ENCODE peak calls at places on chromosomes 2 and 18, in six cellular contexts. Y is PC-3; N is Right ventricle myocardium superior; M is kidney; R is GM13976; D is stimulated activated CD4-positive, alpha-beta T cell treated with anti-CD3 and anti-CD28 coated beads, Interleukin-1b, Interleukin-23, amount 100 ng/mL, for 24 hours. E is an unnamed sample.

GRCh38 chr18:77103181-77103875 is 29.3 kb downstream of the MBP start:
- DNase-seq in R (no peak), N (peak), D (no peak), Y (no peak), M (peak), E (no peak)

GRCh38 chr2:176093145-176093888 is 796 bp downstream of the HOXD13 start:
- DNase-seq in N (no peak), Y (peak), M (peak), D (no peak), R (no peak), E (no peak)

GRCh38 chr2:225558425-225558824 is 158.9 kb downstream of the NYAP2 start:
- DNase-seq in M (no peak), Y (no peak), N (no peak), D (no peak), R (no peak), E (no peak)

GRCh38 chr2:43313642-43314017 is 87.2 kb upstream of the ZFP36L2 start:
- DNase-seq in D (no peak), M (no peak), Y (no peak), N (no peak), R (no peak), E (no peak)

GRCh38 chr2:241804326-241805276 is 4.4 kb upstream of the NEU4 start:
- DNase-seq in N (no peak), Y (peak), M (peak), D (no peak), R (peak), E (peak)

GRCh38 chr18:41320090-41320489 is 634.9 kb upstream of the PIK3C3 start:
- DNase-seq in D (no peak), M (no peak), Y (peak), N (no peak), R (no peak), E (no peak)

GRCh38 chr2:22213237-22213636 is 1089.5 kb downstream of the TDRD15 start:
- DNase-seq in R (no peak), D (no peak), M (no peak), N (no peak), Y (no peak), E (no peak)

GRCh38 chr18:32889620-32890593 is 117.1 kb upstream of the KLHL14 start:
- DNase-seq in R (no peak), M (no peak), Y (no peak), D (no peak), N (no peak), E (no peak)

GRCh38 chr2:11498543-11499034 is 32.6 kb upstream of the E2F6 start:
- DNase-seq in N (peak), R (peak), D (no peak), Y (peak), M (no peak), E (peak)

GRCh38 chr2:20604957-20605381 is 45.9 kb downstream of the HS1BP3 start:
- DNase-seq in D (no peak), Y (peak), N (peak), M (peak), R (no peak), E (no peak)

GRCh38 chr2:184599054-184599874 is 935 bp downstream of the ZNF804A start:
- DNase-seq in D (no peak), Y (no peak), N (no peak), R (peak), M (no peak), E (no peak)

E was measured in psoas muscle.